ENCODE peak calls at places on chromosome 17, in ten cellular contexts. K, X, O, L, C, U, G, E, B and M are unnamed samples.

GRCh38 chr17:44075598-44076293 is 5.2 kb downstream of the G6PC3 start:
- DNase-seq in U (no peak), B (no peak), O (no peak), X (no peak), G (no peak), E (no peak), L (no peak), K (no peak), C (no peak), M (peak)

GRCh38 chr17:27778193-27778592 is 22.1 kb downstream of the NOS2 start:
- DNase-seq in U (no peak), O (no peak), B (peak), X (peak), G (no peak), E (no peak), K (no peak), L (no peak), C (no peak), M (no peak)

GRCh38 chr17:43905400-43905984 is 1.8 kb downstream of the MPP2 start:
- DNase-seq in E (no peak), L (no peak), O (no peak), U (no peak), G (no peak), B (no peak), C (no peak), X (no peak), K (no peak), M (no peak)

GRCh38 chr17:38604479-38605229 is 1.1 kb downstream of the SRCIN1 start:
- DNase-seq in C (no peak), B (no peak), O (no peak), G (peak), U (no peak), K (no peak), E (no peak), L (no peak), X (no peak), M (no peak)

GRCh38 chr17:28901866-28902818 is 737 bp downstream of the DHRS13 start:
- DNase-seq in C (peak), U (no peak), G (peak), E (no peak), L (peak), B (peak), O (peak), X (peak), K (no peak), M (peak)

GRCh38 chr17:18986541-18987229 is 17.9 kb downstream of the FAM83G start:
- DNase-seq in X (no peak), C (no peak), K (no peak), L (no peak), U (no peak), O (no peak), B (no peak), E (no peak), G (no peak), M (no peak)

GRCh38 chr17:68460715-68461114 is 3.4 kb upstream of the WIPI1 start:
- DNase-seq in X (no peak), B (no peak), K (no peak), G (no peak), L (no peak), U (no peak), E (no peak), C (no peak), O (peak), M (no peak)

GRCh38 chr17:74276561-74277009 is 2.6 kb downstream of the DNAI2 start:
- DNase-seq in E (no peak), X (no peak), K (no peak), B (peak), C (no peak), U (no peak), G (no peak), O (no peak), L (no peak), M (no peak)

GRCh38 chr17:39643271-39643670 is 6.3 kb downstream of the STARD3 start:
- DNase-seq in O (no peak), G (no peak), X (no peak), U (no peak), B (no peak), C (no peak), K (no peak), L (no peak), E (no peak), M (no peak)

GRCh38 chr17:21296097-21297025 is 11.8 kb downstream of the MAP2K3 start:
- DNase-seq in C (no peak), K (no peak), E (no peak), O (no peak), U (no peak), G (no peak), B (no peak), L (peak), X (no peak), M (no peak)

GRCh38 chr17:60089097-60089844 is 10.6 kb upstream of the HEATR6 start:
- DNase-seq in U (no peak), K (no peak), L (no peak), G (no peak), C (peak), O (no peak), X (no peak), B (no peak), E (no peak), M (no peak)